ENCODE peak calls at places on chromosomes 7 and 10, in eight cellular contexts. One of them, this sample, is unnamed.

GRCh38 chr7:91835191-91836064 is 45.1 kb downstream of the MTERF1 start:
- DNase-seq in CD8-positive, alpha-beta memory T cell: no peak
- DNase-seq in mesenchymal stem cell: no peak
- DNase-seq in tibial nerve: no peak
- DNase-seq in cardiac muscle cell: no peak
- DNase-seq in SK-N-MC: no peak
- DNase-seq in aorta: no peak
- DNase-seq in neural progenitor cell: no peak
- DNase-seq in this sample: no peak

GRCh38 chr7:1557771-1558170 is 1.8 kb upstream of the TMEM184A start:
- DNase-seq in mesenchymal stem cell: no peak
- DNase-seq in CD8-positive, alpha-beta memory T cell: no peak
- DNase-seq in tibial nerve: no peak
- DNase-seq in cardiac muscle cell: no peak
- DNase-seq in SK-N-MC: no peak
- DNase-seq in neural progenitor cell: no peak
- DNase-seq in aorta: no peak
- DNase-seq in this sample: no peak

GRCh38 chr7:1343551-1343950 is 110.9 kb downstream of the UNCX start:
- DNase-seq in mesenchymal stem cell: no peak
- DNase-seq in SK-N-MC: no peak
- DNase-seq in cardiac muscle cell: no peak
- DNase-seq in neural progenitor cell: no peak
- DNase-seq in tibial nerve: no peak
- DNase-seq in CD8-positive, alpha-beta memory T cell: no peak
- DNase-seq in aorta: no peak
- DNase-seq in this sample: no peak

GRCh38 chr10:110547139-110547761 is 20.2 kb upstream of the SMC3 start:
- DNase-seq in mesenchymal stem cell: peak
- DNase-seq in tibial nerve: no peak
- DNase-seq in SK-N-MC: no peak
- DNase-seq in aorta: no peak
- DNase-seq in cardiac muscle cell: peak
- DNase-seq in CD8-positive, alpha-beta memory T cell: peak
- DNase-seq in neural progenitor cell: peak
- DNase-seq in this sample: no peak

GRCh38 chr10:124717911-124718734 is 26.1 kb downstream of the FAM53B start:
- DNase-seq in SK-N-MC: no peak
- DNase-seq in CD8-positive, alpha-beta memory T cell: peak
- DNase-seq in neural progenitor cell: no peak
- DNase-seq in mesenchymal stem cell: peak
- DNase-seq in cardiac muscle cell: no peak
- DNase-seq in tibial nerve: no peak
- DNase-seq in aorta: no peak
- DNase-seq in this sample: peak

GRCh38 chr10:125449571-125449970 is 233.4 kb downstream of the TEX36 start:
- DNase-seq in neural progenitor cell: no peak
- DNase-seq in mesenchymal stem cell: no peak
- DNase-seq in cardiac muscle cell: no peak
- DNase-seq in SK-N-MC: no peak
- DNase-seq in CD8-positive, alpha-beta memory T cell: no peak
- DNase-seq in tibial nerve: no peak
- DNase-seq in aorta: no peak
- DNase-seq in this sample: no peak

GRCh38 chr10:80460399-80461207 is 6.5 kb downstream of the TSPAN14 start:
- DNase-seq in CD8-positive, alpha-beta memory T cell: no peak
- DNase-seq in mesenchymal stem cell: no peak
- DNase-seq in cardiac muscle cell: peak
- DNase-seq in tibial nerve: no peak
- DNase-seq in SK-N-MC: no peak
- DNase-seq in neural progenitor cell: peak
- DNase-seq in aorta: no peak
- DNase-seq in this sample: no peak

GRCh38 chr7:42876182-42877068 is 35.4 kb downstream of the C7orf25 start:
- DNase-seq in tibial nerve: peak
- DNase-seq in mesenchymal stem cell: peak
- DNase-seq in neural progenitor cell: peak
- DNase-seq in CD8-positive, alpha-beta memory T cell: peak
- DNase-seq in cardiac muscle cell: peak
- DNase-seq in aorta: peak
- DNase-seq in SK-N-MC: no peak
- DNase-seq in this sample: no peak

GRCh38 chr10:103076996-103077395 is 116.1 kb downstream of the NT5C2 start:
- DNase-seq in cardiac muscle cell: no peak
- DNase-seq in CD8-positive, alpha-beta memory T cell: no peak
- DNase-seq in mesenchymal stem cell: no peak
- DNase-seq in SK-N-MC: no peak
- DNase-seq in neural progenitor cell: no peak
- DNase-seq in tibial nerve: no peak
- DNase-seq in aorta: no peak
- DNase-seq in this sample: no peak

GRCh38 chr10:32271617-32272016 is 75.3 kb downstream of the EPC1 start:
- DNase-seq in tibial nerve: no peak
- DNase-seq in cardiac muscle cell: peak
- DNase-seq in CD8-positive, alpha-beta memory T cell: no peak
- DNase-seq in aorta: no peak
- DNase-seq in neural progenitor cell: no peak
- DNase-seq in SK-N-MC: no peak
- DNase-seq in mesenchymal stem cell: no peak
- DNase-seq in this sample: no peak

GRCh38 chr10:73183882-73184281 is 16.0 kb downstream of the FAM149B1 start:
- DNase-seq in SK-N-MC: no peak
- DNase-seq in CD8-positive, alpha-beta memory T cell: no peak
- DNase-seq in mesenchymal stem cell: no peak
- DNase-seq in neural progenitor cell: no peak
- DNase-seq in aorta: no peak
- DNase-seq in cardiac muscle cell: peak
- DNase-seq in tibial nerve: no peak
- DNase-seq in this sample: no peak

GRCh38 chr10:86932674-86933073 is 24.7 kb downstream of the MMRN2 start:
- DNase-seq in aorta: no peak
- DNase-seq in SK-N-MC: no peak
- DNase-seq in mesenchymal stem cell: no peak
- DNase-seq in neural progenitor cell: no peak
- DNase-seq in tibial nerve: no peak
- DNase-seq in CD8-positive, alpha-beta memory T cell: no peak
- DNase-seq in cardiac muscle cell: no peak
- DNase-seq in this sample: no peak

GRCh38 chr7:19061331-19061730 is 56.1 kb downstream of the TWIST1 start:
- DNase-seq in mesenchymal stem cell: peak
- DNase-seq in tibial nerve: no peak
- DNase-seq in SK-N-MC: no peak
- DNase-seq in CD8-positive, alpha-beta memory T cell: no peak
- DNase-seq in aorta: no peak
- DNase-seq in neural progenitor cell: no peak
- DNase-seq in cardiac muscle cell: peak
- DNase-seq in this sample: no peak

GRCh38 chr10:131790021-131790420 is 110.8 kb upstream of the PPP2R2D start:
- DNase-seq in mesenchymal stem cell: no peak
- DNase-seq in neural progenitor cell: no peak
- DNase-seq in aorta: no peak
- DNase-seq in SK-N-MC: no peak
- DNase-seq in cardiac muscle cell: no peak
- DNase-seq in CD8-positive, alpha-beta memory T cell: no peak
- DNase-seq in tibial nerve: no peak
- DNase-seq in this sample: no peak

GRCh38 chr10:52420656-52421055 is 106.6 kb downstream of the DKK1 start:
- DNase-seq in cardiac muscle cell: peak
- DNase-seq in aorta: no peak
- DNase-seq in tibial nerve: no peak
- DNase-seq in CD8-positive, alpha-beta memory T cell: no peak
- DNase-seq in mesenchymal stem cell: no peak
- DNase-seq in SK-N-MC: no peak
- DNase-seq in neural progenitor cell: no peak
- DNase-seq in this sample: no peak

GRCh38 chr7:10721289-10721688 is 252.4 kb upstream of the PHF14 start:
- DNase-seq in SK-N-MC: no peak
- DNase-seq in CD8-positive, alpha-beta memory T cell: no peak
- DNase-seq in aorta: no peak
- DNase-seq in tibial nerve: no peak
- DNase-seq in mesenchymal stem cell: no peak
- DNase-seq in neural progenitor cell: no peak
- DNase-seq in cardiac muscle cell: no peak
- DNase-seq in this sample: no peak

GRCh38 chr7:10720042-10720441 is 253.6 kb upstream of the PHF14 start:
- DNase-seq in neural progenitor cell: no peak
- DNase-seq in tibial nerve: no peak
- DNase-seq in aorta: no peak
- DNase-seq in SK-N-MC: no peak
- DNase-seq in cardiac muscle cell: no peak
- DNase-seq in mesenchymal stem cell: no peak
- DNase-seq in CD8-positive, alpha-beta memory T cell: no peak
- DNase-seq in this sample: no peak

GRCh38 chr7:10727636-10728035 is 246.0 kb upstream of the PHF14 start:
- DNase-seq in neural progenitor cell: no peak
- DNase-seq in SK-N-MC: no peak
- DNase-seq in CD8-positive, alpha-beta memory T cell: no peak
- DNase-seq in mesenchymal stem cell: no peak
- DNase-seq in cardiac muscle cell: no peak
- DNase-seq in tibial nerve: no peak
- DNase-seq in aorta: no peak
- DNase-seq in this sample: no peak

GRCh38 chr7:10723832-10724231 is 249.8 kb upstream of the PHF14 start:
- DNase-seq in mesenchymal stem cell: no peak
- DNase-seq in aorta: no peak
- DNase-seq in tibial nerve: no peak
- DNase-seq in cardiac muscle cell: no peak
- DNase-seq in SK-N-MC: no peak
- DNase-seq in CD8-positive, alpha-beta memory T cell: no peak
- DNase-seq in neural progenitor cell: no peak
- DNase-seq in this sample: no peak

GRCh38 chr7:10724449-10724848 is 249.2 kb upstream of the PHF14 start:
- DNase-seq in neural progenitor cell: no peak
- DNase-seq in mesenchymal stem cell: no peak
- DNase-seq in aorta: no peak
- DNase-seq in cardiac muscle cell: no peak
- DNase-seq in tibial nerve: no peak
- DNase-seq in SK-N-MC: no peak
- DNase-seq in CD8-positive, alpha-beta memory T cell: no peak
- DNase-seq in this sample: no peak
- H3K27ac ChIP-seq in neural progenitor cell: no peak
- H3K27ac ChIP-seq in mesenchymal stem cell: no peak
- H3K27ac ChIP-seq in aorta: no peak
- H3K27ac ChIP-seq in cardiac muscle cell: no peak
- H3K27ac ChIP-seq in tibial nerve: no peak
- H3K27ac ChIP-seq in SK-N-MC: no peak
- H3K27ac ChIP-seq in CD8-positive, alpha-beta memory T cell: no peak
- H3K27ac ChIP-seq in this sample: no peak

GRCh38 chr10:43073191-43073590 is 3.7 kb upstream of the RET start:
- DNase-seq in mesenchymal stem cell: no peak
- DNase-seq in SK-N-MC: no peak
- DNase-seq in CD8-positive, alpha-beta memory T cell: no peak
- DNase-seq in neural progenitor cell: no peak
- DNase-seq in aorta: no peak
- DNase-seq in cardiac muscle cell: no peak
- DNase-seq in tibial nerve: no peak
- DNase-seq in this sample: no peak
- H3K27ac ChIP-seq in mesenchymal stem cell: no peak
- H3K27ac ChIP-seq in SK-N-MC: no peak
- H3K27ac ChIP-seq in CD8-positive, alpha-beta memory T cell: no peak
- H3K27ac ChIP-seq in neural progenitor cell: no peak
- H3K27ac ChIP-seq in aorta: no peak
- H3K27ac ChIP-seq in cardiac muscle cell: no peak
- H3K27ac ChIP-seq in tibial nerve: no peak
- H3K27ac ChIP-seq in this sample: no peak

GRCh38 chr10:13700461-13701144 is 113.8 kb downstream of the PRPF18 start:
- DNase-seq in CD8-positive, alpha-beta memory T cell: no peak
- DNase-seq in cardiac muscle cell: no peak
- DNase-seq in tibial nerve: no peak
- DNase-seq in mesenchymal stem cell: no peak
- DNase-seq in SK-N-MC: no peak
- DNase-seq in neural progenitor cell: no peak
- DNase-seq in aorta: no peak
- DNase-seq in this sample: no peak

GRCh38 chr10:13699216-13699615 is 112.5 kb downstream of the PRPF18 start:
- DNase-seq in tibial nerve: no peak
- DNase-seq in SK-N-MC: no peak
- DNase-seq in neural progenitor cell: no peak
- DNase-seq in mesenchymal stem cell: no peak
- DNase-seq in CD8-positive, alpha-beta memory T cell: no peak
- DNase-seq in aorta: no peak
- DNase-seq in cardiac muscle cell: peak
- DNase-seq in this sample: no peak

GRCh38 chr10:13703101-13703818 is 116.5 kb downstream of the PRPF18 start:
- DNase-seq in cardiac muscle cell: no peak
- DNase-seq in SK-N-MC: no peak
- DNase-seq in aorta: no peak
- DNase-seq in mesenchymal stem cell: no peak
- DNase-seq in neural progenitor cell: no peak
- DNase-seq in tibial nerve: no peak
- DNase-seq in CD8-positive, alpha-beta memory T cell: no peak
- DNase-seq in this sample: no peak

GRCh38 chr10:13703997-13704536 is 117.3 kb downstream of the PRPF18 start:
- DNase-seq in tibial nerve: no peak
- DNase-seq in SK-N-MC: no peak
- DNase-seq in mesenchymal stem cell: no peak
- DNase-seq in CD8-positive, alpha-beta memory T cell: no peak
- DNase-seq in aorta: no peak
- DNase-seq in neural progenitor cell: no peak
- DNase-seq in cardiac muscle cell: no peak
- DNase-seq in this sample: no peak

GRCh38 chr10:13701157-13701919 is 114.6 kb downstream of the PRPF18 start:
- DNase-seq in tibial nerve: no peak
- DNase-seq in cardiac muscle cell: no peak
- DNase-seq in SK-N-MC: no peak
- DNase-seq in neural progenitor cell: no peak
- DNase-seq in CD8-positive, alpha-beta memory T cell: no peak
- DNase-seq in mesenchymal stem cell: no peak
- DNase-seq in aorta: no peak
- DNase-seq in this sample: no peak
- H3K27ac ChIP-seq in tibial nerve: no peak
- H3K27ac ChIP-seq in cardiac muscle cell: no peak
- H3K27ac ChIP-seq in SK-N-MC: peak
- H3K27ac ChIP-seq in neural progenitor cell: no peak
- H3K27ac ChIP-seq in CD8-positive, alpha-beta memory T cell: no peak
- H3K27ac ChIP-seq in mesenchymal stem cell: peak
- H3K27ac ChIP-seq in aorta: no peak
- H3K27ac ChIP-seq in this sample: no peak

DNA sequence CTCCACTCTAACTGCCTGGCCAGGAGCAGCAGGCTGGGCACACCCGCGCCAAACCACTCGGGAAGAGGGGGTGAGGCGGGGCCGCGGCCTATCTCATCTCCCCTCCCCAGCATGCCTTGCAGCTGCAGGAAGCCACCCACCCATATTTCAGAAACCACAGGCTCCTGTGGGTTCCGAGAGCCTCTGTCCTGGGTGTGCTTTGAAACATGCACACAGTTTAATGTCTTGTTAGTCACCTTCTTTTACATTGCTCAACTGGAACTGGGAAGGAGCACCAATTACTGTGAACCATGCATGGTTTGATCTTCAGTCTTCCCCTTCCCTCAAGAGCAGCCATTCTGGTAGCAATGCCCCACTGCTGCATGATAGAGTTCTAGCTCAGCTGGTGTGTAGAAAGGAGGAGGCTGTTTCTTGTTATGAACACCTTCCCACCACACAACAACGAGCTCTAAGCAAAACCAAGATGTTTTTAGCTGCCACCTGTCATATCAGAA is 37.6 kb upstream of the IKZF1 start:
- DNase-seq in neural progenitor cell: no peak
- DNase-seq in aorta: no peak
- DNase-seq in mesenchymal stem cell: no peak
- DNase-seq in tibial nerve: no peak
- DNase-seq in SK-N-MC: no peak
- DNase-seq in CD8-positive, alpha-beta memory T cell: peak
- DNase-seq in cardiac muscle cell: no peak
- DNase-seq in this sample: no peak
- H3K27ac ChIP-seq in neural progenitor cell: no peak
- H3K27ac ChIP-seq in aorta: no peak
- H3K27ac ChIP-seq in mesenchymal stem cell: no peak
- H3K27ac ChIP-seq in tibial nerve: no peak
- H3K27ac ChIP-seq in SK-N-MC: no peak
- H3K27ac ChIP-seq in CD8-positive, alpha-beta memory T cell: peak
- H3K27ac ChIP-seq in cardiac muscle cell: no peak
- H3K27ac ChIP-seq in this sample: no peak

GRCh38 chr7:94615641-94616040 is 40.3 kb downstream of the SGCE start:
- DNase-seq in SK-N-MC: no peak
- DNase-seq in tibial nerve: no peak
- DNase-seq in aorta: no peak
- DNase-seq in cardiac muscle cell: no peak
- DNase-seq in neural progenitor cell: no peak
- DNase-seq in CD8-positive, alpha-beta memory T cell: no peak
- DNase-seq in mesenchymal stem cell: no peak
- DNase-seq in this sample: no peak
- H3K27ac ChIP-seq in SK-N-MC: no peak
- H3K27ac ChIP-seq in tibial nerve: no peak
- H3K27ac ChIP-seq in aorta: no peak
- H3K27ac ChIP-seq in cardiac muscle cell: no peak
- H3K27ac ChIP-seq in neural progenitor cell: no peak
- H3K27ac ChIP-seq in CD8-positive, alpha-beta memory T cell: no peak
- H3K27ac ChIP-seq in mesenchymal stem cell: no peak
- H3K27ac ChIP-seq in this sample: no peak